ENCODE peak calls at places on chromosomes 16 and 17, in seven cellular contexts. Q, Y, H, K, A, S and O are unnamed samples.
A peak's percentile ranks its signal among the peaks of the same experiment; 100 is the strongest.

GRCh38 chr17:21842332-21843317 is 150.3 kb downstream of the KCNJ18 start:
- DNase-seq in A (no peak), Y (no peak), H (no peak), K (no peak), S (no peak), Q (no peak), O (no peak)

GRCh38 chr16:67264277-67264676 is 15.1 kb upstream of the PLEKHG4 start:
- DNase-seq in K (no peak), Y (no peak), Q (no peak), H (peak; percentile 58), S (no peak), A (peak; percentile 42), O (no peak)

GRCh38 chr17:74645010-74645409 is 21.5 kb upstream of the CD300E start:
- DNase-seq in S (no peak), Y (no peak), H (no peak), K (no peak), Q (no peak), A (no peak), O (no peak)

GRCh38 chr16:67029249-67030096 is 524 bp downstream of the CBFB start:
- DNase-seq in K (peak; percentile 37), A (no peak), S (peak; percentile 61), H (peak; percentile 62), Y (peak; percentile 49), Q (peak; percentile 52), O (peak; percentile 43)

GRCh38 chr16:54712866-54713265 is 217.8 kb upstream of the IRX5 start:
- DNase-seq in S (no peak), Q (no peak), H (no peak), K (no peak), Y (no peak), A (no peak), O (no peak)

GRCh38 chr16:81445926-81446317 is 1.3 kb downstream of the CMIP start:
- DNase-seq in K (peak; percentile 67), H (peak; percentile 48), A (no peak), S (no peak), Q (no peak), Y (no peak), O (no peak)

GRCh38 chr17:64406321-64407200 is 15.9 kb upstream of the PECAM1 start:
- DNase-seq in Q (no peak), A (no peak), H (no peak), Y (no peak), S (peak; percentile 35), K (peak; percentile 65), O (no peak)

GRCh38 chr16:67917140-67917851 is 14.4 kb downstream of the CTRL start:
- DNase-seq in K (no peak), Q (peak; percentile 35), Y (no peak), H (no peak), A (no peak), S (no peak), O (no peak)

GRCh38 chr17:77281904-77282367 is 141.2 kb downstream of the SEC14L1 start:
- DNase-seq in A (no peak), S (peak; percentile 21), H (peak; percentile 64), Q (no peak), K (peak; percentile 52), Y (peak; percentile 75), O (no peak)

GRCh38 chr17:36592316-36592710 is 634 bp downstream of the DHRS11 start:
- DNase-seq in S (no peak), A (peak; percentile 76), H (peak; percentile 80), Y (no peak), K (peak; percentile 60), Q (no peak), O (peak; percentile 38)

GRCh38 chr17:59756236-59756818 is 48.9 kb downstream of the VMP1 start:
- DNase-seq in K (peak; percentile 23), Q (peak; percentile 74), S (peak; percentile 83), A (no peak), H (no peak), Y (no peak), O (no peak)

GRCh38 chr16:90018297-90019200 is 707 bp downstream of the DBNDD1 start:
- DNase-seq in H (peak; percentile 77), K (peak; percentile 43), A (peak; percentile 57), Q (no peak), S (no peak), Y (no peak), O (no peak)

GRCh38 chr17:36527851-36528250 is 6.8 kb downstream of the MYO19 start:
- DNase-seq in S (no peak), Y (no peak), H (no peak), Q (no peak), A (no peak), K (no peak), O (no peak)

GRCh38 chr16:46826618-46827017 is 4.4 kb downstream of the C16orf87 start:
- DNase-seq in Y (no peak), A (no peak), S (peak; percentile 43), H (no peak), K (no peak), Q (peak; percentile 85), O (no peak)

DNA sequence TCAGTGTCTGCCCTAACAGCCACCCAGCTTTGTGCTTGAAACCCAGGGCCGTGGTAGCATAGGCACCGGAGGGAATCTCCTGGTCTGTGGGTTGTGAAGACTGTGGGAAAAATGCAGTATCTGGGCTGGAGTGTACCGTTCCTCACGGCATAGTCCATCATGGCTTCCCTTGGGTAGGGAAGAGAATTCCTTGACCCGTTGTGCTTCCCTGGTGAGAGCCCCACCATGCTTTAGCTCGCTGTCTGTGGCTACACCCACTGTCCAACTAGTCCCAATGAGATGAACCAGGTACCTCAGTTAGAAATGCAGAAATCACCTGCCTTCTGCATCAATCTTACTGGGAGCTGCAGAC is 67.3 kb downstream of the ATF7IP2 start:
- DNase-seq in S (no peak), A (no peak), Y (no peak), H (no peak), Q (no peak), K (no peak), O (no peak)
- H3K23ac ChIP-seq in S (no peak overlapping the region), A (no peak overlapping the region), Y (no peak overlapping the region), H (no peak overlapping the region), Q (no peak overlapping the region), K (no peak overlapping the region), O (no peak overlapping the region)

DNA sequence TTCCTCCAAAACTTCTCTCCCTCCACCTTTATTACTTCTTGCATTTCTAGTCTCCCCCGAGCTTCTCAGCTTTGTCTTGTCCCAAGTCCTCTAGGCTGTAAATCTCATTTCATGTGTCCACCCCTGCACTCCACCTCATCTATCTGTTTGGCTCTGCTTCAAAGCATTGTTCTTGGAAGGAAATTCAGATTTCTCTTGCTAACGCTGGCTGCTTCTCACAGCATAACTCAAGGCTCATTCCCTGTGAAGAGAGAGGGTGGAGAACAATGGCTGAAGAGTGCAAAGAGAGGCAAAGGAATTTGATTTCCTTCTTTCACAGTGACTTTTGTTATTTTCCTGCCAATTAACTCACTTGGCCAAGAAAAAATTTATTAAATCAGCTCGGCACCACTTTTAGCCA is 476.5 kb downstream of the TMEM114 start:
- DNase-seq in Q (no peak), K (no peak), H (no peak), S (no peak), Y (no peak), A (no peak), O (no peak)
- H3K23ac ChIP-seq in Q (no peak overlapping the region), K (no peak overlapping the region), H (no peak overlapping the region), S (no peak overlapping the region), Y (no peak overlapping the region), A (no peak overlapping the region), O (no peak overlapping the region)

GRCh38 chr16:51151951-51152663 is 1.0 kb upstream of the SALL1 start:
- DNase-seq in A (peak; percentile 91), H (peak; percentile 91), Y (no peak), Q (peak; percentile 80), K (peak; percentile 98), S (peak; percentile 96), O (peak; percentile 97)
- H3K23ac ChIP-seq in A (no peak overlapping the region), H (no peak overlapping the region), Y (no peak overlapping the region), Q (peak overlapping the region; percentile 80), K (no peak overlapping the region), S (peak overlapping the region; percentile 98), O (peak overlapping the region; percentile 85)

GRCh38 chr16:49620868-49621239 is 235.1 kb downstream of the ZNF423 start:
- DNase-seq in Q (no peak), A (peak; percentile 26), H (no peak), S (no peak), Y (no peak), K (no peak), O (no peak)
- H3K23ac ChIP-seq in Q (no peak overlapping the region), A (no peak overlapping the region), H (no peak overlapping the region), S (peak overlapping the region; percentile 1), Y (no peak overlapping the region), K (no peak overlapping the region), O (peak overlapping the region; percentile 44)

DNA sequence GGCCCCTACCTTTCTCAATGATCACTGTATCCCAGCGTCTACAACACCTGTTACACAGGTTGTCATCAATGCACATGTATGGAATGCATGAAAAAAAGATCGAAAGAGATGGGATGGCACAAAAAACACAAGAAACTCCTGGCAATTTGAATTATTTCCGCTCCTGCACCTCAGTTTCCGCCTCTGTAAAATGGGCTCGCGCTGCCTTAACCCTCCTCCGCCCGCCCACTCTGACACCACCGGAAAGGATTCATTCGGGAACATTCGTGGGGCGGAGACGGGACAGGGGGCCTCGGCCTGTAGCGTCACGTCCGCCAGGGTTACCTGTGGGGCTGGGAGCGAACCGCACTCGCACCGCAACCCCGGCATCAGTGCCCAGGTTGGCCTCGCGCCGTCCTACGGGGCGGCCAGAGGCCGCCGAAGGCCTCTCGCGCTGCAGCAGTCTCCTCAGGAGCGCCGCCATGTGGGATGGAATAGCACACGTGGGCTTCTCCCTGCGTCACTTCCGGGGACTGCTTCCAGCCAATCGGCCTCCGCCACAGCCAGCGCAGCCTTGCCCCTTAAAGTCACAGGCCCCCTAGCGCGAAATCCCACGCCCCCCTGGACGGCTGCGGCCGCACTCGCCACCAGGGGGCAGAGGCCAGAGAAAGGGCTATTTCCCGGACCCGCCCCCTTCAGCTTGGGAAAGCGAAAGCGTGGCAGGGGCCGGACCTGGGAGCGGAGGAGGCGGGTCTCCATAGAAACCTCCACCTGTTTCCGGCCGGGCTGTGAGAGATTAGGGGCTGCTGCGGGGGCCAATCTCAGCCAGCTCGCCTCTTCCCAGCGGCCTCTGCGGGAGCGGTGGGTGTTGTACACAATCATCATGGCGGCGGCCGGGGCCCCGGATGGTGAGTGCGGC is at the start of the genes EARS2 and UBFD1:
- DNase-seq in K (peak; percentile 99), A (peak; percentile 99), H (peak; percentile 100), Q (peak; percentile 98), S (peak; percentile 99), Y (peak; percentile 99), O (peak; percentile 99)
- H3K23ac ChIP-seq in K (peak within 1 kb of the TSS; percentile 89), A (no peak within 1 kb of the TSS), H (no peak within 1 kb of the TSS), Q (peak within 1 kb of the TSS; percentile 76), S (peak within 1 kb of the TSS; percentile 72), Y (peak within 1 kb of the TSS; percentile 85), O (peak within 1 kb of the TSS; percentile 95)

DNA sequence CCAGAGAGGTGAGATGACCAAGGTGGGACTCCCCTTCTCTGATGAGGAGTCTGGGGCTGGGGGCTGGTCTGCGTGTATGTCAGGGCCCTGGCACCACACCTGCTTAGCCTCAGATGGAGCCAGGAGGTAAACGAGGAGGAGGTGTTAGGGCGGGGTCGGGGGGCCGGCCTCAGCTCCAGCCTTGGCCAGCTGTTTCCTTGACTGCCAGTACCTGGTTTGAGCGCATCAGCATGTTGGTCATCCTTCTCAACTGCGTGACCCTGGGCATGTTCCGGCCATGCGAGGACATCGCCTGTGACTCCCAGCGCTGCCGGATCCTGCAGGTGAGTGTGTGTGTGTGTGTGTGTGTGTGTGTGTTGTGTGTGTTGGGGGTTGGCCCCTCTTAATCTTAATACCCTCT is 8.1 kb downstream of the CACNA1G start:
- DNase-seq in K (no peak), S (no peak), Y (no peak), Q (no peak), A (no peak), H (no peak), O (no peak)
- H3K23ac ChIP-seq in K (no peak overlapping the region), S (no peak overlapping the region), Y (no peak overlapping the region), Q (no peak overlapping the region), A (no peak overlapping the region), H (no peak overlapping the region), O (no peak overlapping the region)